ENCODE peak calls at places on chromosomes 5 and 9, in six cellular contexts. A, Q, T, C, O and U are unnamed samples.

GRCh38 chr9:133608881-133609280 is 308 bp downstream of the FAM163B start:
- DNase-seq in A (no peak), Q (no peak), T (no peak), C (no peak), O (no peak), U (no peak)

GRCh38 chr9:105444130-105444529 is 3.7 kb upstream of the FSD1L start:
- DNase-seq in A (peak), Q (peak), T (no peak), C (peak), O (no peak), U (no peak)

GRCh38 chr5:61674403-61674802 is 342.3 kb downstream of the ZSWIM6 start:
- DNase-seq in A (no peak), Q (no peak), T (no peak), C (no peak), O (no peak), U (no peak)

GRCh38 chr9:72476100-72476499 is 45.3 kb upstream of the TMC1 start:
- DNase-seq in A (no peak), Q (no peak), T (no peak), C (no peak), O (no peak), U (no peak)

GRCh38 chr5:15263942-15264341 is 236.0 kb upstream of the FBXL7 start:
- DNase-seq in A (no peak), Q (no peak), T (no peak), C (no peak), O (no peak), U (no peak)

GRCh38 chr9:110427497-110428104 is 89.9 kb upstream of the TXNDC8 start:
- DNase-seq in A (peak), Q (peak), T (peak), C (peak), O (no peak), U (peak)

GRCh38 chr5:100616291-100616690 is 81.1 kb downstream of the FAM174A start:
- DNase-seq in A (no peak), Q (no peak), T (no peak), C (no peak), O (no peak), U (no peak)

GRCh38 chr9:17137576-17137975 is 2.7 kb downstream of the CNTLN start:
- DNase-seq in A (peak), Q (peak), T (no peak), C (peak), O (no peak), U (no peak)

GRCh38 chr5:29252390-29252789 is 1941.1 kb upstream of the CDH6 start:
- DNase-seq in A (no peak), Q (no peak), T (peak), C (no peak), O (no peak), U (no peak)
- H3K9ac ChIP-seq in A (no peak), Q (no peak), T (no peak), C (no peak), O (no peak), U (no peak)

DNA sequence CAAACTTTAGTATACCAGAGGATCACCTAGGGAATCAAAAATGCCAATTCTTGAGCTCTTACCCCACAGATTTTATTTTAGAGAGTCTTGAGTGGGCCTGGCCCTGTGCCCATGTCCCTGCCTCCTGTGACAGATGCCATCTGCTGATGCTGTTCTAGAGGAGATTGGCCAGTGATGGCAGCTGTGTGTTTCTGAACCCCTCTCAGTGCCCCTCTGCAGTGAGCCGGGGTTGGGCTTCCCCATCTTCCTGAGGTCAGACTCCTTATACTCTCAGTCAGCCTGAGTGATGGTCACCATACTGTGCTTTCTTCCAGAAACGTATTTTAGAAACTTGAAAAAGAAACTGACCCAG is 6.1 kb downstream of the PTCD2 start:
- DNase-seq in A (no peak), Q (no peak), T (no peak), C (no peak), O (no peak), U (no peak)
- H3K9ac ChIP-seq in A (no peak), Q (peak), T (no peak), C (no peak), O (no peak), U (no peak)

GRCh38 chr9:37287317-37287716 is 135.2 kb upstream of the GRHPR start:
- DNase-seq in A (no peak), Q (no peak), T (no peak), C (no peak), O (no peak), U (no peak)

GRCh38 chr9:37290881-37291485 is 131.5 kb upstream of the GRHPR start:
- DNase-seq in A (peak), Q (peak), T (no peak), C (peak), O (no peak), U (no peak)

GRCh38 chr9:37292896-37293295 is 129.6 kb upstream of the GRHPR start:
- DNase-seq in A (peak), Q (no peak), T (no peak), C (no peak), O (no peak), U (no peak)

GRCh38 chr9:37289631-37290030 is 132.9 kb upstream of the GRHPR start:
- DNase-seq in A (no peak), Q (no peak), T (no peak), C (no peak), O (no peak), U (no peak)

GRCh38 chr9:37290366-37290765 is 132.1 kb upstream of the GRHPR start:
- DNase-seq in A (no peak), Q (no peak), T (no peak), C (no peak), O (no peak), U (no peak)
- H3K9ac ChIP-seq in A (no peak), Q (peak), T (no peak), C (no peak), O (peak), U (no peak)

GRCh38 chr9:34379334-34380033 is 2.8 kb upstream of the MYORG start:
- DNase-seq in A (peak), Q (peak), T (peak), C (peak), O (peak), U (peak)
- H3K9ac ChIP-seq in A (no peak), Q (no peak), T (peak), C (no peak), O (peak), U (peak)

DNA sequence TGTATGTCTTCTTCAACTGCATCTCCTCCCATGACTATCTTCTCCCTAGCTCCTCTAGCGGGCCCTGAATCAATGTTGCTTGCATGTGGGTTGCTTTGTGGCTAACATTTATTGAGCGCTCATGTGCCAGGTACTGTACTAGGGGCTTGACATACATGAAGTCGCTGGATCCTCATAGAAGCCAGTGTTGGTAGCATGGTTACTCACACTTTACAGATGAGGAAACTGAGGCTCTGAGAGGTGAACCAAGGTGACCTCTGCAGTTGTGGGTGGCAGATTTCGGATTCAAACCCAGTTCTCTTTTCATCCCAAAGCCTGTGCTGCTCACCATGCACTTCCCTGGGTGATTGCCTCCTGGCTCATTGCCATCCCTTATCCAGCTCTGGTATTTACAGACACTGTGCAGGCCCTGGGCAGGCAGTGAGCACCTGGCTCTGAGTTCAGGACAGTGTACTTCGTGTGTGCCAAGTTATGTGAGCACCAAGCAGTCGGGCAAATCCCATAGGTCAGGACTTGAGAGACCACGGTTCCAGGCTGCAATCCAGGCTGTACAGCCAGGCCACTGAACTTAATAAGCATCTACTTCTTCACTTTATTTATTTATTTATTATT is 1.3 kb downstream of the LRSAM1 start:
- DNase-seq in A (peak), Q (peak), T (no peak), C (peak), O (no peak), U (no peak)
- H3K9ac ChIP-seq in A (no peak), Q (peak), T (peak), C (no peak), O (peak), U (peak)

GRCh38 chr5:108003178-108003577 is 332.4 kb upstream of the EFNA5 start:
- DNase-seq in A (peak), Q (peak), T (no peak), C (peak), O (peak), U (peak)
- H3K9ac ChIP-seq in A (peak), Q (peak), T (no peak), C (no peak), O (no peak), U (no peak)

GRCh38 chr5:144205141-144205551 is 34.5 kb downstream of the KCTD16 start:
- DNase-seq in A (peak), Q (peak), T (peak), C (peak), O (no peak), U (no peak)
- H3K9ac ChIP-seq in A (no peak), Q (peak), T (peak), C (peak), O (no peak), U (no peak)

DNA sequence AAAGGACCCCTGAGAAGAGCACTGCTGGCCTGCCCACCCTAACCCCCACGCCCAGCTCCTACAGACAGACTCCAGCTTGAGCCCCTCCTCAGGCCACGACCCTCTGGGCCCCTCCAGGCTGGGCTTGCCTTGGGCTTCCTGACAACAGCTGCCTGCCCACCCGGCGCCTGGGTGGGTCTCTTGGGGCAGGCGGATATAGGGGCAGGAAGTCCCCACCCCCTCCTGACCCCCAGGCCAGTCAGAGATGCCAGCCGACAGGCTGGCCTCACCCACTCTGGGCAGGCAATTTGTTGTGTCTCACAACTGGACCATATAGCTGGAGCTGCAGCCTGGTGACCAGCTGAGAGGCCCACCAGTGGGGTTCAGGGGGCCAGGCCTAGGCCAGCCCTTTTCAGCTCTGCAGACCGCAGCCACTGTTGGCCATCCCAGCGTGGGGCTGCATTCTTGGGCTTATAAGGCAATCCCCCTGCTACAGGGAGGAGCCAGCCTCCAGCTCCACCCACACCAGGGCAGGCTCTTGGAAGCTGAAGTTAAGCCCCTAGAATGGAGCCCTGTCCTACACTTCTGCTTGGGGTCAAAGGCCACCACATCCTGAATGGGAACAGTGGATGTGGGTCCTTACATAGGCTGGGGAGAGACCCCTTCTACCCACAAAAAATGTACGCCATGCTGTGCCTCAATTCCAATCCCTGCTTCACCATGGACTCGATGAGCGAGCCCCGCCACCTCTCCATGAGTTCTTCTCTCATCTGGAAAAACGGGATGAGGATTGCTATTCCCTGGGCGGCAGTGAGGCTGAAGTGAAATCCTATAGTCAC is 2.0 kb downstream of the PDLIM7 start:
- DNase-seq in A (peak), Q (peak), T (peak), C (peak), O (no peak), U (no peak)
- H3K9ac ChIP-seq in A (peak), Q (peak), T (peak), C (peak), O (peak), U (no peak)

GRCh38 chr9:33136721-33137120 is 30.4 kb downstream of the B4GALT1 start:
- DNase-seq in A (no peak), Q (no peak), T (no peak), C (no peak), O (no peak), U (no peak)
- H3K9ac ChIP-seq in A (no peak), Q (no peak), T (no peak), C (no peak), O (peak), U (no peak)

GRCh38 chr9:86351897-86352296 is 2.3 kb downstream of the TUT7 start:
- DNase-seq in A (no peak), Q (no peak), T (no peak), C (no peak), O (no peak), U (peak)

GRCh38 chr9:86352440-86353106 is 1.6 kb downstream of the TUT7 start:
- DNase-seq in A (no peak), Q (peak), T (no peak), C (peak), O (no peak), U (peak)

GRCh38 chr9:86349271-86349670 is 4.9 kb downstream of the TUT7 start:
- DNase-seq in A (peak), Q (peak), T (no peak), C (peak), O (no peak), U (no peak)

GRCh38 chr9:86353591-86354047 is 591 bp downstream of the TUT7 start:
- DNase-seq in A (no peak), Q (peak), T (no peak), C (no peak), O (no peak), U (peak)

DNA sequence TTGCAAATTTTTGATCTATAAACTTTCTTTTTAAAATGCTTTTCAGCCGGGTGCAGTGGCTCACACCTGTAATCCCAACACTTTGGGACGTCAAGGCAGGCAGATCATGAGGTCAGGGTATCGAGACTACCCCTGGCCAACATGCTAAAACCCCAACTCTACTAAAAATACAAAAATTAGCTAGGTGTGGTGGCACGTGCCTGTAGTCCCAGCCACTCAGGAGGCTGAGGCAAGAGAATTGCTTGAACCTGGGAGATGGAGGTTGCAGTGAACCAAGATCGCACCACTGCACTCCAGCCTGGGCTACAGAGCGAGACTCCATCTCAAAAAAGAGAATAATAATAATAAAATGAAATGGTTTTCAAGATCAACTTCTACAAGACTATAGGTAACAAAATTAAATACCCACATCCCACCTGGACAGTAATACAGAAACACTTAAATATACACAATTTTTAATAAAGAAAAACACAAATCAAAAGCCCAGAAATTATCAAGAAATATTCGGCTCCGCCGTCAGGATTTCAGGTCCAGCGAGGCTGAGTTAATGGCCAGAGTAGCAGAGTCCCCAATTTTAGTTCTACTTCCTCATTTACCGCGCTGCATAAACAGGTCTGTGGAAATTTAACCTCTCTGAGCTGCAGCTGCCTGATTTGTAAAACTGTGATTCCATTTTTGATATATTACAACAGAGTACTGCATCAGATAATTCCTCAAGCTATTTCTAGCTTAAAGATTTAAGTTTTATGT is 4.0 kb downstream of the TUT7 start:
- DNase-seq in A (no peak), Q (no peak), T (no peak), C (no peak), O (no peak), U (no peak)
- H3K9ac ChIP-seq in A (no peak), Q (no peak), T (no peak), C (no peak), O (peak), U (no peak)